ENCODE peak calls at places on chromosomes 3 and 15, in four cellular contexts. D is endothelial cell, V is tibial artery, R is RWPE1. W is an unnamed sample.

GRCh38 chr15:87954783-87955182 is 301.8 kb downstream of the NTRK3 start:
- DNase-seq in D (no peak), V (no peak), R (no peak), W (peak; percentile 18)

GRCh38 chr3:185912512-185912911 is 25.3 kb downstream of the TRA2B start:
- DNase-seq in D (no peak), V (no peak), R (no peak), W (no peak)

GRCh38 chr3:45506751-45507391 is 87.7 kb upstream of the LIMD1 start:
- DNase-seq in D (no peak), V (no peak), R (no peak), W (no peak)

GRCh38 chr3:69058180-69058946 is 6.2 kb upstream of the TMF1 start:
- DNase-seq in D (no peak), V (no peak), R (no peak), W (no peak)

GRCh38 chr3:169149349-169149890 is 514.1 kb downstream of the MECOM start:
- DNase-seq in D (peak; percentile 94), V (peak; percentile 59), R (peak; percentile 88), W (peak; percentile 86)

GRCh38 chr3:17234382-17234781 is 349.6 kb downstream of the PLCL2 start:
- DNase-seq in D (no peak), V (no peak), R (no peak), W (no peak)

GRCh38 chr3:4928277-4928789 is 50.9 kb upstream of the BHLHE40 start:
- DNase-seq in D (no peak), V (no peak), R (no peak), W (no peak)

GRCh38 chr3:113660901-113661300 is 35.5 kb downstream of the USF3 start:
- DNase-seq in D (no peak), V (no peak), R (no peak), W (no peak)

GRCh38 chr15:25178835-25179672 is 224.3 kb downstream of the SNRPN start:
- DNase-seq in D (no peak), V (peak; percentile 7), R (no peak), W (no peak)

GRCh38 chr3:39405687-39406367 is 693 bp upstream of the RPSA start:
- DNase-seq in D (no peak), V (no peak), R (no peak), W (no peak)

GRCh38 chr3:119600732-119601131 is 3.0 kb downstream of the PLA1A start:
- DNase-seq in D (peak; percentile 7), V (no peak), R (no peak), W (peak; percentile 6)

DNA sequence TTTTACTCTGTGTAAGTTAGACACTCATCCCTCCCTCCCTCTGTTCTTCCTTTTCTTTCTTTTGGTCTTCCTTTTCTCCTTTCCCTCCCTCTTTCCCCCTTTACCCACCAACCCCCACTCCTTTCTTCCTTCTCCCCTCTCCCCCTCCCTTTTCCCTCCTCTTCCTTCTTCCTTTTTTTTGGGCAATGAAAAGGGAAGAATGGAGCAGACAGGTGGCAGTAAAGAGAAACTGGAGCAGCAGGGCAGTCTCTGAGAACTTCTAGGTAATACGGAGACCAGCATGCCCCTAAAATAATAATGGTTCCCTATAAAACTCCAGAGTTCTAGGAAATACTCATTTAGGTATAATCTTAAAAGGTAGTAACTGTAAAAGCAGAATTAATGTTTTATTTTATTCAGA is 11.4 kb upstream of the GPR171 start:
- DNase-seq in D (no peak), V (no peak), R (no peak), W (no peak)
- TF ChIP-seq CTCF in D (no peak), V (no peak), R (no peak), W (no peak)

GRCh38 chr3:131036986-131037385 is 10.3 kb downstream of the NEK11 start:
- DNase-seq in D (no peak), V (no peak), R (no peak), W (no peak)

GRCh38 chr3:131031660-131032059 is 5.0 kb downstream of the NEK11 start:
- DNase-seq in D (no peak), V (no peak), R (no peak), W (no peak)

GRCh38 chr3:131036200-131036816 is 9.6 kb downstream of the NEK11 start:
- DNase-seq in D (no peak), V (no peak), R (no peak), W (peak; percentile 70)

GRCh38 chr3:131028844-131029243 is 2.2 kb downstream of the NEK11 start:
- DNase-seq in D (no peak), V (no peak), R (no peak), W (no peak)

GRCh38 chr3:131033480-131034080 is 6.9 kb downstream of the NEK11 start:
- DNase-seq in D (peak; percentile 47), V (no peak), R (peak; percentile 33), W (peak; percentile 56)
- TF ChIP-seq CTCF in D (peak; percentile 87), V (no peak), R (peak; percentile 73), W (peak; percentile 67)

GRCh38 chr3:178406206-178406605 is 130.0 kb upstream of the KCNMB2 start:
- DNase-seq in D (no peak), V (no peak), R (no peak), W (no peak)

GRCh38 chr3:178405456-178405970 is 130.7 kb upstream of the KCNMB2 start:
- DNase-seq in D (no peak), V (no peak), R (no peak), W (no peak)

GRCh38 chr3:178404966-178405365 is 131.3 kb upstream of the KCNMB2 start:
- DNase-seq in D (no peak), V (no peak), R (no peak), W (no peak)
- TF ChIP-seq CTCF in D (no peak), V (no peak), R (no peak), W (no peak)

GRCh38 chr3:27633224-27633545 is 88.9 kb downstream of the EOMES start:
- DNase-seq in D (no peak), V (no peak), R (no peak), W (no peak)
- TF ChIP-seq CTCF in D (no peak), V (no peak), R (no peak), W (no peak)

W was measured in MCF 10A.